ENCODE peak calls at places on chromosomes 1 and 21, in four cellular contexts. One of them, this sample, is unnamed.

GRCh38 chr1:24294757-24295371 is 24.3 kb upstream of the GRHL3 start:
- DNase-seq in Right ventricle myocardium inferior: no peak
- DNase-seq in uterus: peak; percentile 89
- DNase-seq in GM23248: peak; percentile 92
- DNase-seq in this sample: peak; percentile 86

GRCh38 chr1:66445492-66446181 is 88.3 kb upstream of the SGIP1 start:
- DNase-seq in GM23248: no peak
- DNase-seq in Right ventricle myocardium inferior: no peak
- DNase-seq in uterus: no peak
- DNase-seq in this sample: no peak

GRCh38 chr21:23977971-23978370 is 1629.3 kb downstream of the MRPL39 start:
- DNase-seq in GM23248: no peak
- DNase-seq in Right ventricle myocardium inferior: no peak
- DNase-seq in uterus: no peak
- DNase-seq in this sample: no peak

GRCh38 chr1:74908131-74908530 is 175.2 kb downstream of the TYW3 start:
- DNase-seq in GM23248: no peak
- DNase-seq in uterus: no peak
- DNase-seq in Right ventricle myocardium inferior: no peak
- DNase-seq in this sample: no peak

GRCh38 chr21:41761211-41762181 is 5.4 kb downstream of the RIPK4 start:
- DNase-seq in Right ventricle myocardium inferior: peak; percentile 89
- DNase-seq in GM23248: peak; percentile 35
- DNase-seq in uterus: no peak
- DNase-seq in this sample: peak; percentile 86

GRCh38 chr1:37486680-37487618 is 12.6 kb downstream of the ZC3H12A start:
- DNase-seq in GM23248: peak; percentile 86
- DNase-seq in uterus: peak; percentile 79
- DNase-seq in Right ventricle myocardium inferior: peak; percentile 90
- DNase-seq in this sample: peak; percentile 73

GRCh38 chr1:203282720-203283542 is 22.4 kb upstream of the BTG2 start:
- DNase-seq in Right ventricle myocardium inferior: no peak
- DNase-seq in uterus: peak; percentile 15
- DNase-seq in GM23248: no peak
- DNase-seq in this sample: no peak

GRCh38 chr1:202811296-202812175 is 782 bp downstream of the PCAT6 start:
- DNase-seq in uterus: peak; percentile 26
- DNase-seq in Right ventricle myocardium inferior: peak; percentile 75
- DNase-seq in GM23248: peak; percentile 54
- DNase-seq in this sample: peak; percentile 33

GRCh38 chr1:92803140-92803887 is 18.4 kb upstream of the EVI5 start:
- DNase-seq in Right ventricle myocardium inferior: no peak
- DNase-seq in GM23248: no peak
- DNase-seq in uterus: no peak
- DNase-seq in this sample: no peak

GRCh38 chr1:115867216-115867615 is 26.3 kb upstream of the NHLH2 start:
- DNase-seq in Right ventricle myocardium inferior: no peak
- DNase-seq in uterus: no peak
- DNase-seq in GM23248: peak; percentile 20
- DNase-seq in this sample: no peak

GRCh38 chr1:15178571-15179484 is 25.3 kb downstream of the TMEM51 start:
- DNase-seq in uterus: no peak
- DNase-seq in GM23248: peak; percentile 95
- DNase-seq in Right ventricle myocardium inferior: no peak
- DNase-seq in this sample: peak; percentile 94

GRCh38 chr1:197067457-197067818 is 378 bp upstream of the F13B start:
- DNase-seq in uterus: no peak
- DNase-seq in GM23248: no peak
- DNase-seq in Right ventricle myocardium inferior: no peak
- DNase-seq in this sample: no peak

GRCh38 chr1:64691631-64692030 is 53.2 kb upstream of the RAVER2 start:
- DNase-seq in uterus: no peak
- DNase-seq in Right ventricle myocardium inferior: no peak
- DNase-seq in GM23248: peak; percentile 13
- DNase-seq in this sample: peak; percentile 27

GRCh38 chr1:9700340-9700739 is 48.8 kb downstream of the PIK3CD start:
- DNase-seq in uterus: no peak
- DNase-seq in GM23248: peak; percentile 94
- DNase-seq in Right ventricle myocardium inferior: no peak
- DNase-seq in this sample: peak; percentile 91

GRCh38 chr1:156676820-156677615 is at the start of gene NES:
- DNase-seq in GM23248: peak; percentile 67
- DNase-seq in uterus: peak; percentile 86
- DNase-seq in Right ventricle myocardium inferior: peak; percentile 78
- DNase-seq in this sample: peak; percentile 68

GRCh38 chr1:20465187-20465586 is 20.8 kb downstream of the CAMK2N1 start:
- DNase-seq in Right ventricle myocardium inferior: no peak
- DNase-seq in GM23248: peak; percentile 45
- DNase-seq in uterus: no peak
- DNase-seq in this sample: no peak

GRCh38 chr1:116067564-116067887 is 43.7 kb upstream of the MAB21L3 start:
- DNase-seq in uterus: no peak
- DNase-seq in Right ventricle myocardium inferior: no peak
- DNase-seq in GM23248: peak; percentile 92
- DNase-seq in this sample: peak; percentile 90

GRCh38 chr1:227900571-227901051 is 47.1 kb downstream of the WNT9A start:
- DNase-seq in Right ventricle myocardium inferior: peak; percentile 8
- DNase-seq in GM23248: no peak
- DNase-seq in uterus: peak; percentile 16
- DNase-seq in this sample: no peak

GRCh38 chr1:208233546-208233945 is 10.6 kb downstream of the PLXNA2 start:
- DNase-seq in GM23248: no peak
- DNase-seq in uterus: no peak
- DNase-seq in Right ventricle myocardium inferior: no peak
- DNase-seq in this sample: no peak

GRCh38 chr1:165612062-165612461 is 19.0 kb upstream of the MGST3 start:
- DNase-seq in Right ventricle myocardium inferior: no peak
- DNase-seq in uterus: no peak
- DNase-seq in GM23248: no peak
- DNase-seq in this sample: no peak

GRCh38 chr21:37914211-37914900 is 1.9 kb downstream of the KCNJ6 start:
- DNase-seq in uterus: no peak
- DNase-seq in GM23248: peak; percentile 43
- DNase-seq in Right ventricle myocardium inferior: no peak
- DNase-seq in this sample: peak; percentile 20

GRCh38 chr1:198700396-198700795 is 61.6 kb downstream of the PTPRC start:
- DNase-seq in Right ventricle myocardium inferior: no peak
- DNase-seq in GM23248: no peak
- DNase-seq in uterus: no peak
- DNase-seq in this sample: no peak

GRCh38 chr1:68232354-68233148 is at the start of gene WLS:
- DNase-seq in GM23248: peak; percentile 90
- DNase-seq in uterus: peak; percentile 81
- DNase-seq in Right ventricle myocardium inferior: peak; percentile 92
- DNase-seq in this sample: peak; percentile 87

GRCh38 chr1:2610036-2610720 is 22.6 kb downstream of the MMEL1 start:
- DNase-seq in Right ventricle myocardium inferior: peak; percentile 51
- DNase-seq in uterus: no peak
- DNase-seq in GM23248: no peak
- DNase-seq in this sample: no peak

GRCh38 chr1:46223472-46223943 is 20.4 kb downstream of the LURAP1 start:
- DNase-seq in uterus: peak; percentile 74
- DNase-seq in GM23248: peak; percentile 92
- DNase-seq in Right ventricle myocardium inferior: peak; percentile 81
- DNase-seq in this sample: peak; percentile 92

GRCh38 chr1:183308719-183309118 is 109.5 kb downstream of the NMNAT2 start:
- DNase-seq in Right ventricle myocardium inferior: no peak
- DNase-seq in uterus: no peak
- DNase-seq in GM23248: no peak
- DNase-seq in this sample: no peak

GRCh38 chr1:7552402-7552801 is 218.7 kb upstream of the VAMP3 start:
- DNase-seq in uterus: peak; percentile 56
- DNase-seq in GM23248: no peak
- DNase-seq in Right ventricle myocardium inferior: peak; percentile 62
- DNase-seq in this sample: peak; percentile 23

GRCh38 chr1:8184301-8184700 is 133.6 kb upstream of the SLC45A1 start:
- DNase-seq in Right ventricle myocardium inferior: no peak
- DNase-seq in GM23248: no peak
- DNase-seq in uterus: no peak
- DNase-seq in this sample: no peak

GRCh38 chr1:42891471-42891870 is 45.1 kb downstream of the ZNF691 start:
- DNase-seq in Right ventricle myocardium inferior: no peak
- DNase-seq in GM23248: no peak
- DNase-seq in uterus: no peak
- DNase-seq in this sample: no peak

GRCh38 chr1:11458811-11459275 is 20.1 kb upstream of the DISP3 start:
- DNase-seq in GM23248: no peak
- DNase-seq in Right ventricle myocardium inferior: peak; percentile 65
- DNase-seq in uterus: no peak
- DNase-seq in this sample: no peak

GRCh38 chr1:59007820-59008598 is 224.2 kb upstream of the JUN start:
- DNase-seq in GM23248: peak; percentile 24
- DNase-seq in uterus: peak; percentile 37
- DNase-seq in Right ventricle myocardium inferior: no peak
- DNase-seq in this sample: no peak

This sample was measured in EL.